ENCODE peak calls at places on chromosomes 2 and 18, in eight cellular contexts. D, J, L, V, A, P, Y and N are unnamed samples.

GRCh38 chr2:70078384-70078783 is 8.9 kb upstream of the PCBP1 start:
- DNase-seq in D (no peak), J (no peak), L (no peak), V (no peak), A (no peak), P (no peak), Y (no peak), N (no peak)

GRCh38 chr2:144015655-144016245 is 504.2 kb downstream of the ZEB2 start:
- DNase-seq in D (no peak), J (no peak), L (no peak), V (no peak), A (no peak), P (no peak), Y (no peak), N (no peak)

GRCh38 chr2:224278531-224278930 is 123.4 kb downstream of the FAM124B start:
- DNase-seq in D (no peak), J (no peak), L (no peak), V (no peak), A (no peak), P (no peak), Y (no peak), N (no peak)

GRCh38 chr18:76657911-76658475 is 163.0 kb upstream of the ZNF516 start:
- DNase-seq in D (no peak), J (no peak), L (no peak), V (no peak), A (no peak), P (no peak), Y (peak), N (no peak)

GRCh38 chr18:50933684-50934083 is 34.2 kb upstream of the ELAC1 start:
- DNase-seq in D (no peak), J (no peak), L (no peak), V (no peak), A (no peak), P (no peak), Y (no peak), N (no peak)

GRCh38 chr2:29462293-29462692 is 347.1 kb downstream of the CLIP4 start:
- DNase-seq in D (no peak), J (no peak), L (no peak), V (no peak), A (no peak), P (no peak), Y (peak), N (no peak)

GRCh38 chr2:130345611-130346010 is 2.9 kb downstream of the IMP4 start:
- DNase-seq in D (no peak), J (no peak), L (no peak), V (no peak), A (no peak), P (no peak), Y (no peak), N (no peak)

GRCh38 chr2:113169002-113169530 is 4.7 kb upstream of the PSD4 start:
- DNase-seq in D (no peak), J (no peak), L (no peak), V (no peak), A (no peak), P (no peak), Y (peak), N (no peak)

GRCh38 chr2:134206573-134206972 is 47.3 kb upstream of the MGAT5 start:
- DNase-seq in D (no peak), J (no peak), L (peak), V (no peak), A (no peak), P (no peak), Y (peak), N (no peak)